ENCODE peak calls at places on chromosomes 2 and 18, in nine cellular contexts. S is GM13976, M is tibial artery, J is kidney, E is gastrocnemius medialis, P is HFF-Myc, D is neural crest cell, T is AG10803, A is RWPE2. O is an unnamed sample.

GRCh38 chr2:230184727-230185578 is 34.8 kb downstream of the SP110 start:
- DNase-seq in S (no peak), M (no peak), J (no peak), E (no peak), P (no peak), D (no peak), T (peak; percentile 28), A (no peak), O (no peak)

GRCh38 chr2:145652992-145653545 is 1133.2 kb upstream of the ZEB2 start:
- DNase-seq in S (no peak), M (no peak), J (no peak), E (peak; percentile 13), P (peak; percentile 25), D (no peak), T (peak; percentile 93), A (no peak), O (peak; percentile 32)

GRCh38 chr2:71716697-71717624 is 263.6 kb downstream of the DYSF start:
- DNase-seq in S (no peak), M (peak; percentile 98), J (peak; percentile 97), E (peak; percentile 99), P (peak; percentile 81), D (no peak), T (peak; percentile 93), A (no peak), O (peak; percentile 36)

GRCh38 chr2:15189236-15189635 is 371.9 kb downstream of the NBAS start:
- DNase-seq in S (no peak), M (no peak), J (no peak), E (no peak), P (no peak), D (no peak), T (peak; percentile 60), A (no peak), O (no peak)

GRCh38 chr2:167844714-167845530 is 402.5 kb downstream of the STK39 start:
- DNase-seq in S (no peak), M (no peak), J (no peak), E (no peak), P (no peak), D (no peak), T (no peak), A (no peak), O (no peak)

GRCh38 chr2:65032016-65032975 is 23.9 kb upstream of the CEP68 start:
- DNase-seq in S (no peak), M (no peak), J (no peak), E (no peak), P (no peak), D (no peak), T (no peak), A (no peak), O (no peak)

GRCh38 chr2:96923810-96924774 is 54.2 kb upstream of the SEMA4C start:
- DNase-seq in S (no peak), M (no peak), J (no peak), E (no peak), P (no peak), D (no peak), T (no peak), A (no peak), O (no peak)

GRCh38 chr18:38534073-38534472 is 968.5 kb upstream of the CELF4 start:
- DNase-seq in S (no peak), M (no peak), J (no peak), E (no peak), P (no peak), D (no peak), T (no peak), A (no peak), O (no peak)

GRCh38 chr2:159286709-159287441 is 372 bp upstream of the WDSUB1 start:
- DNase-seq in S (peak; percentile 99), M (peak; percentile 99), J (peak; percentile 100), E (peak; percentile 98), P (peak; percentile 84), D (peak; percentile 97), T (peak; percentile 91), A (peak; percentile 97), O (peak; percentile 85)

GRCh38 chr2:180705122-180705521 is 275.3 kb upstream of the UBE2E3 start:
- DNase-seq in S (no peak), M (no peak), J (no peak), E (no peak), P (no peak), D (no peak), T (peak; percentile 16), A (no peak), O (no peak)

GRCh38 chr18:63191413-63191812 is 128.2 kb downstream of the BCL2 start:
- DNase-seq in S (no peak), M (no peak), J (no peak), E (no peak), P (no peak), D (no peak), T (no peak), A (no peak), O (no peak)

GRCh38 chr2:133365117-133365516 is 203.1 kb downstream of the NCKAP5 start:
- DNase-seq in S (no peak), M (no peak), J (no peak), E (no peak), P (no peak), D (no peak), T (peak; percentile 12), A (no peak), O (no peak)

GRCh38 chr2:120203341-120204021 is 19.7 kb downstream of the TMEM185B start:
- DNase-seq in S (no peak), M (no peak), J (no peak), E (no peak), P (no peak), D (no peak), T (no peak), A (no peak), O (no peak)

GRCh38 chr2:240463274-240463865 is 27.9 kb downstream of the GPC1 start:
- DNase-seq in S (no peak), M (peak; percentile 67), J (peak; percentile 73), E (peak; percentile 12), P (no peak), D (no peak), T (no peak), A (peak; percentile 66), O (no peak)

GRCh38 chr2:122390406-122390805 is 635.0 kb downstream of the TSN start:
- DNase-seq in S (no peak), M (no peak), J (no peak), E (no peak), P (no peak), D (no peak), T (peak; percentile 1), A (no peak), O (no peak)

GRCh38 chr2:172270278-172271079 is 156.9 kb upstream of the ITGA6 start:
- DNase-seq in S (no peak), M (no peak), J (no peak), E (no peak), P (no peak), D (no peak), T (no peak), A (no peak), O (no peak)

GRCh38 chr2:237603718-237604362 is 13.3 kb upstream of the RAB17 start:
- DNase-seq in S (peak; percentile 66), M (no peak), J (no peak), E (no peak), P (no peak), D (no peak), T (no peak), A (no peak), O (no peak)

GRCh38 chr2:3692375-3692774 is 11.0 kb upstream of the DCDC2C start:
- DNase-seq in S (no peak), M (no peak), J (no peak), E (no peak), P (no peak), D (no peak), T (no peak), A (no peak), O (no peak)

DNA sequence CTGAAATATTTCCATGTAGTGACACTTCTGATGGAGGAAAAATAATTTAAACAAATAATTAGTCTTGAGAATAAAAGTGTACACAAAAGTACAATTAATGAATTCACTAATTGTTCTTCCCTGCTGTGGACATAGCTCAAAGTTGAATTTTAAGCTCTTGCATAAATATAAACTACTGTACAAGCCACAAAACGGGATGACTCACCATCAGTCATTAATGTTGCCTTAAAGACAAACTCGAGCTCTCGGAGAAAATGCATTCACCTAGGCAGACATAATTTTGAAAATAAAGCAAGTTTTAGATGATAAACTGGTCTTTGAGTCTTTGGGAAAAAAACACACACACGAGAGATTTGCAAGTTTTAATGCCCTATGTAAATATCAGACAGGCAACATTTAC is 436.4 kb downstream of the ZNF521 start:
- DNase-seq in S (no peak), M (no peak), J (no peak), E (no peak), P (peak; percentile 25), D (no peak), T (peak; percentile 32), A (no peak), O (no peak)
- TF ChIP-seq CTCF in S (no peak), M (no peak), J (no peak), E (no peak), P (no peak), D (no peak), T (no peak), A (no peak), O (no peak)

GRCh38 chr2:190344275-190344827 is 962 bp downstream of the INPP1 start:
- DNase-seq in S (peak; percentile 76), M (no peak), J (no peak), E (peak; percentile 68), P (no peak), D (no peak), T (peak; percentile 31), A (no peak), O (no peak)
- TF ChIP-seq CTCF in S (peak; percentile 46), M (peak; percentile 15), J (peak; percentile 37), E (peak; percentile 29), P (peak; percentile 26), D (peak; percentile 46), T (peak; percentile 38), A (peak; percentile 76), O (peak; percentile 45)

GRCh38 chr18:61582205-61582710 is 249.0 kb downstream of the CDH20 start:
- DNase-seq in S (no peak), M (no peak), J (no peak), E (peak; percentile 14), P (no peak), D (no peak), T (no peak), A (no peak), O (no peak)
- TF ChIP-seq CTCF in S (no peak), M (no peak), J (no peak), E (no peak), P (no peak), D (no peak), T (no peak), A (peak; percentile 82), O (no peak)

DNA sequence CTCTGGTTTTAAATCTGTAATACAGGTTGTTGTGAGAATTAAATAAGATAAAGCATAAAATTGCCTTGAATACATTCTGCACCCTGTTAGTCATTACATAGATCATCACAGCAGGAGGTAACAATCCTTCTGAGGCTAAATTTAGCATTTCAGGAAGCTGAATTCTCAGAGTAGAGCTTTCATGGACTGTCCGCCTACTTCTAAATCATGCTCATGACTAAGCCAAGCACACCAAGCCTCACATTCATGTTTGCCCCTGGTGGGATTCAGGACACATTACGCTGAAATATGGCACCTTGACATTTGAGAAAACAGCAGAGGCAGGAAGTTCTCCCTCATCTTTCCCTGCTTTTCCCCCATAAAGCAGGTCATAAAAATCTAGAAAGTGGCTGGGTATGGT is 16.6 kb upstream of the PIK3C3 start:
- DNase-seq in S (no peak), M (no peak), J (no peak), E (no peak), P (peak; percentile 50), D (no peak), T (peak; percentile 91), A (no peak), O (no peak)
- TF ChIP-seq CTCF in S (no peak), M (no peak), J (no peak), E (no peak), P (no peak), D (no peak), T (peak; percentile 51), A (no peak), O (no peak)

GRCh38 chr2:113977660-113978523 is 88.0 kb downstream of the ACTR3 start:
- DNase-seq in S (peak; percentile 38), M (no peak), J (peak; percentile 84), E (no peak), P (no peak), D (no peak), T (peak; percentile 55), A (no peak), O (no peak)
- TF ChIP-seq CTCF in S (no peak), M (peak; percentile 33), J (peak; percentile 24), E (no peak), P (peak; percentile 26), D (peak; percentile 66), T (peak; percentile 47), A (peak; percentile 58), O (peak; percentile 18)